ENCODE peak calls at places on chromosomes 2 and 18, in five cellular contexts. G is neural progenitor cell, Y is T-helper 9 cell, Q is NCI-H1092, B is retinal pigment epithelial cell. W is an unnamed sample.

GRCh38 chr2:108189316-108189715 is 50.5 kb upstream of the SULT1C3 start:
- DNase-seq in Q (no peak), G (peak), Y (no peak), B (no peak), W (no peak)

GRCh38 chr18:11154369-11154982 is 5.1 kb upstream of the PIEZO2 start:
- DNase-seq in B (no peak), Q (peak), Y (no peak), G (peak), W (no peak)

GRCh38 chr2:128158171-128158570 is 67.2 kb downstream of the UGGT1 start:
- DNase-seq in G (no peak), B (no peak), Y (no peak), Q (no peak), W (no peak)

GRCh38 chr18:24989760-24990547 is 362.0 kb downstream of the ZNF521 start:
- DNase-seq in B (no peak), G (no peak), Y (no peak), Q (no peak), W (no peak)

GRCh38 chr2:73386894-73387636 is 1.4 kb downstream of the ALMS1 start:
- DNase-seq in Q (no peak), G (no peak), Y (no peak), B (no peak), W (no peak)

GRCh38 chr2:9970386-9971044 is 19.0 kb downstream of the GRHL1 start:
- DNase-seq in Q (no peak), B (no peak), Y (no peak), G (peak), W (no peak)

GRCh38 chr2:99654419-99654818 is 164.6 kb upstream of the REV1 start:
- DNase-seq in Q (no peak), B (no peak), Y (no peak), G (no peak), W (no peak)

GRCh38 chr2:159785195-159785594 is 12.8 kb downstream of the CD302 start:
- DNase-seq in Q (no peak), G (no peak), B (no peak), Y (no peak), W (no peak)

GRCh38 chr2:8626572-8626971 is 55.3 kb upstream of the ID2 start:
- DNase-seq in B (no peak), Y (no peak), Q (no peak), G (no peak), W (no peak)

GRCh38 chr2:159114835-159115234 is 146.4 kb downstream of the TANC1 start:
- DNase-seq in Q (no peak), B (no peak), G (no peak), Y (no peak), W (no peak)

GRCh38 chr2:96832751-96833507 is 10.9 kb downstream of the ANKRD23 start:
- DNase-seq in G (peak), B (no peak), Y (no peak), Q (peak), W (no peak)

GRCh38 chr18:64949885-64950284 is 800.9 kb upstream of the CDH7 start:
- DNase-seq in Y (no peak), B (no peak), Q (no peak), G (no peak), W (no peak)

GRCh38 chr2:236536727-236537398 is 32.8 kb upstream of the ACKR3 start:
- DNase-seq in Q (no peak), B (no peak), G (no peak), Y (peak), W (no peak)

GRCh38 chr18:2882201-2882600 is 35.4 kb downstream of the EMILIN2 start:
- DNase-seq in Y (no peak), G (no peak), B (no peak), Q (no peak), W (no peak)

GRCh38 chr2:157190151-157190550 is 67.4 kb upstream of the GALNT5 start:
- DNase-seq in Q (no peak), G (peak), Y (no peak), B (peak), W (no peak)

GRCh38 chr2:28201711-28202180 is 190.9 kb upstream of the FOSL2 start:
- DNase-seq in Q (no peak), Y (no peak), G (peak), B (peak), W (no peak)

GRCh38 chr2:25339791-25340339 is 1.9 kb downstream of the DNMT3A start:
- DNase-seq in G (peak), Q (peak), Y (no peak), B (no peak), W (no peak)

GRCh38 chr2:57597940-57598339 is 448.7 kb upstream of the VRK2 start:
- DNase-seq in Q (no peak), Y (no peak), B (no peak), G (no peak), W (no peak)

GRCh38 chr2:29423267-29423666 is 308.1 kb downstream of the CLIP4 start:
- DNase-seq in Y (no peak), G (peak), Q (no peak), B (no peak), W (no peak)